ENCODE peak calls at places on chromosomes 2 and 18, in five cellular contexts. K is prostate gland; G is cardiac muscle cell; B is CD8-positive, alpha-beta memory T cell; X is pancreas. S is an unnamed sample.

GRCh38 chr2:111910609-111911277 is 12.3 kb downstream of the MERTK start:
- DNase-seq in B (no peak), G (no peak), K (no peak), X (peak; percentile 23), S (no peak)

GRCh38 chr2:43387092-43388062 is 161.0 kb upstream of the ZFP36L2 start:
- DNase-seq in G (no peak), K (no peak), X (no peak), B (no peak), S (no peak)

GRCh38 chr2:64222942-64223511 is 78.8 kb upstream of the PELI1 start:
- DNase-seq in K (no peak), G (no peak), X (no peak), B (no peak), S (no peak)

GRCh38 chr2:85222792-85223191 is 89.6 kb downstream of the TCF7L1 start:
- DNase-seq in K (no peak), B (no peak), X (no peak), G (no peak), S (no peak)

GRCh38 chr2:177075254-177075653 is 137.3 kb upstream of the HNRNPA3 start:
- DNase-seq in G (no peak), B (no peak), K (no peak), X (no peak), S (no peak)

GRCh38 chr18:41624461-41624860 is 330.6 kb upstream of the PIK3C3 start:
- DNase-seq in K (no peak), B (no peak), G (no peak), X (no peak), S (no peak)

GRCh38 chr18:35570182-35570581 is 11.4 kb upstream of the GALNT1 start:
- DNase-seq in B (no peak), K (no peak), X (no peak), G (no peak), S (no peak)

GRCh38 chr2:239772721-239773120 is 252.4 kb downstream of the NDUFA10 start:
- DNase-seq in B (peak; percentile 7), X (no peak), G (no peak), K (no peak), S (no peak)

GRCh38 chr2:135820003-135820618 is 16.9 kb downstream of the LCT start:
- DNase-seq in B (peak; percentile 76), X (no peak), K (no peak), G (no peak), S (no peak)

GRCh38 chr2:102082591-102083586 is 59.7 kb upstream of the IL1R1 start:
- DNase-seq in X (no peak), G (no peak), B (peak; percentile 50), K (no peak), S (no peak)

GRCh38 chr2:8606649-8607550 is 75.0 kb upstream of the ID2 start:
- DNase-seq in B (no peak), X (no peak), K (no peak), G (no peak), S (no peak)

GRCh38 chr2:234330902-234331301 is 166.0 kb downstream of the ARL4C start:
- DNase-seq in K (no peak), G (no peak), X (no peak), B (no peak), S (no peak)

GRCh38 chr2:11784747-11785610 is 38.5 kb downstream of the LPIN1 start:
- DNase-seq in X (peak; percentile 38), K (peak; percentile 15), G (peak; percentile 51), B (peak; percentile 53), S (peak; percentile 9)

GRCh38 chr2:195594916-195595694 is 61.9 kb upstream of the SLC39A10 start:
- DNase-seq in X (no peak), K (no peak), G (no peak), B (no peak), S (no peak)

GRCh38 chr2:227509824-227510619 is 38.1 kb downstream of the AGFG1 start:
- DNase-seq in B (no peak), G (no peak), X (no peak), K (peak; percentile 30), S (no peak)

GRCh38 chr18:52715961-52716360 is 376.0 kb downstream of the DCC start:
- DNase-seq in K (no peak), B (no peak), G (no peak), X (no peak), S (no peak)

GRCh38 chr18:55319517-55319905 is 268.5 kb downstream of the TCF4 start:
- DNase-seq in X (no peak), G (no peak), K (no peak), B (no peak), S (no peak)

GRCh38 chr2:109057686-109058085 is 68.7 kb upstream of the EDAR start:
- DNase-seq in B (no peak), X (no peak), G (no peak), K (no peak), S (no peak)

GRCh38 chr2:230050151-230050550 is 18.6 kb downstream of the SLC16A14 start:
- DNase-seq in X (no peak), B (no peak), G (no peak), K (peak; percentile 57), S (no peak)

GRCh38 chr2:221106241-221106640 is 465.9 kb downstream of the EPHA4 start:
- DNase-seq in X (no peak), B (no peak), G (no peak), K (no peak), S (no peak)

GRCh38 chr2:118974103-118974911 is 32.3 kb downstream of the MARCO start:
- DNase-seq in G (no peak), K (no peak), X (no peak), B (no peak), S (no peak)

DNA sequence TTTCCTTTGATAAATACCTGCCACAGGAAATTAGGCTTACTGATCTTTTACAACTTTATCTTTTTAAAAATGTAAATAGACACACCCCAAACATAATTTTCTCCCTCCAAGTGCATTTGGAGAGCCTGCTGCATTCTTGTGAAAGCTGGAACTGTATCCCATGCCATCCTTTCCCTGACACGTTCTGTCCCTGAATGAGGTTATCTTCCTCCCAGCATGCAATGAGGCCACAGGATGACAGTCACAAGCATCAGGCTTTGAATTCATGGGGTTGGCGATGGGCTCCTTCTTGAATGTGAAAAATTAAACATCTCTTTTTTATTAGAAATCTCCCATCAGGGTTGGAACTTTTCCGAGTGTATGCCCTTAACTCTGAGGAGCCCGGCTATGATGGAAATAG is 77.8 kb downstream of the CTAGE1 start:
- DNase-seq in G (no peak), B (no peak), X (no peak), K (no peak), S (no peak)
- H3K4me1 ChIP-seq in G (peaks cover 41% of the 10 kb centered on the region), B (peaks cover 64% of the 10 kb centered on the region), X (no peaks in the 10 kb centered on the region), K (no peaks in the 10 kb centered on the region), S (no peaks in the 10 kb centered on the region)

GRCh38 chr18:12657849-12658829 is at the start of gene SPIRE1:
- DNase-seq in B (peak; percentile 60), K (peak; percentile 67), G (peak; percentile 85), X (peak; percentile 74), S (peak; percentile 32)
- H3K27ac ChIP-seq in B (peak within 1 kb of the TSS; percentile 30), K (peak within 1 kb of the TSS; percentile 97), G (peak within 1 kb of the TSS; percentile 85), X (peak within 1 kb of the TSS; percentile 83), S (peak within 1 kb of the TSS; percentile 32)

GRCh38 chr2:218783612-218784169 is 1.7 kb downstream of the CYP27A1 start:
- DNase-seq in X (no peak), G (no peak), K (no peak), B (no peak), S (no peak)

GRCh38 chr2:218781691-218782528 is at the start of gene CYP27A1:
- DNase-seq in B (no peak), G (peak; percentile 75), X (peak; percentile 28), K (peak; percentile 56), S (no peak)

GRCh38 chr2:218780026-218780425 is 1.9 kb upstream of the CYP27A1 start:
- DNase-seq in G (no peak), K (no peak), X (no peak), B (no peak), S (no peak)

GRCh38 chr2:218782529-218782845 is 540 bp downstream of the CYP27A1 start:
- DNase-seq in B (no peak), K (no peak), X (no peak), G (peak; percentile 46), S (no peak)

GRCh38 chr2:218780851-218781690 is 876 bp upstream of the CYP27A1 start:
- DNase-seq in B (no peak), K (peak; percentile 71), G (no peak), X (no peak), S (no peak)
- H3K4me3 ChIP-seq in B (no peak overlapping the region), K (peak overlapping the region; percentile 71), G (peak overlapping the region; percentile 45), X (peak overlapping the region; percentile 55), S (peak overlapping the region; percentile 12)

DNA sequence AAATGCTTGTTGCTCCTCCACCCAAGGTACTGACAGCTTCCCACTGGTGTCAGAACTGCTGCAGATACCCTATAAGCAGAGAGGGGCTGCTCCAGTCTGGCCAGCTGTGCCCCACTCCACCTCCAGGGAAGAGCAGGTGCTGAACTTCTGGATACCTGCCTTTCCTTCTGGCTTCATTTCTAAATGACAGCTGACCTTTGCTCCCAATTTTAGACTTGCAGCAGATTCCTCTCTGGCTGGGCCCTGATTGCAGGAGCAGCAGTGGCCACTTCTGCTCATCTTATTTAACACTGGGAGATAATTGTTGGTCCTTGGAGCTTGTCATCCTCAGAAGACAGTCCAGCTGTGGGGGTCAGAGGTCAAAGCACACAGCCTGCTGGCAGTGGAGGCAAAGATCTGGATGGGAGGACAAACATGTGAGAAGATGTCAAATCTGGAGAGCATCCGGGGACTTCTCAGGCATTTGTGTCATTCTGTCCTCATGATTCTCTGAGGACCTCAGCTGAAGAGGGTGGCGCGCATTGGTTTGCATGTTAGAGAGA is 38.9 kb downstream of the SETBP1 start:
- DNase-seq in G (no peak), K (no peak), X (no peak), B (no peak), S (no peak)
- H3K4me1 ChIP-seq in G (peaks cover 17% of the 10 kb centered on the region), K (peaks cover 11% of the 10 kb centered on the region), X (no peaks in the 10 kb centered on the region), B (peaks cover 14% of the 10 kb centered on the region), S (peaks cover 3% of the 10 kb centered on the region)

GRCh38 chr2:71615769-71616730 is 162.7 kb downstream of the DYSF start:
- DNase-seq in G (no peak), X (peak; percentile 8), K (no peak), B (peak; percentile 13), S (no peak)

GRCh38 chr2:71612581-71613520 is 159.5 kb downstream of the DYSF start:
- DNase-seq in G (no peak), K (no peak), X (peak; percentile 5), B (peak; percentile 11), S (no peak)

GRCh38 chr2:71613566-71613952 is 160.2 kb downstream of the DYSF start:
- DNase-seq in X (peak; percentile 1), B (no peak), G (no peak), K (no peak), S (no peak)

GRCh38 chr2:71614976-71615768 is 161.8 kb downstream of the DYSF start:
- DNase-seq in G (peak; percentile 39), B (peak; percentile 16), K (no peak), X (peak; percentile 25), S (no peak)

GRCh38 chr2:71613953-71614925 is 160.9 kb downstream of the DYSF start:
- DNase-seq in B (peak; percentile 26), X (no peak), G (no peak), K (no peak), S (no peak)
- H3K27ac ChIP-seq in B (no peak overlapping the region), X (no peak overlapping the region), G (peak overlapping the region; percentile 68), K (no peak overlapping the region), S (no peak overlapping the region)

DNA sequence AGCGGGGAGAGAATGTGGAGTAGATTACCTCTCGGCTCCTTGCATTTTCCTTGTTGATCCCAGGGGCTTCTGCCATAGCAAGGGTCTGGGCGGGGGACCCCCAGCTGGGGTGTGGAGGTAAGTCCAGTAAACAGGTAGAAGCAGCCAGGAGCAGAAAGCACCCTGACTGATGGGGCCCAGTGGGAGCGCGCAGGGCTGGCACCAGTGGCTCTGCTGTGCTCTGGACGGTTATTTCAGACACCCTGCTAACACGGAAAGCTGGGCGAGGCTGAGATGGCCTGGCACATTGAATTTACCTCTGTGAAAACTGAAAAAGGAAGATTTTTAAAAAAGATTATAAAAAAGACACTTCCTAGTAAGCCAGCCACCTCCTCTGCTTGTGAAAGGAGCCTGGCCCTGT is 109.6 kb upstream of the STPG4 start:
- DNase-seq in B (no peak), G (no peak), K (no peak), X (no peak), S (no peak)
- H3K4me3 ChIP-seq in B (no peak overlapping the region), G (no peak overlapping the region), K (no peak overlapping the region), X (no peak overlapping the region), S (no peak overlapping the region)

S was measured in effector memory CD4-positive, alpha-beta T cell.